ENCODE peak calls at places on chromosomes 12 and 14, in nine cellular contexts. H is lung; Q is adipocyte; E is CD4-positive, alpha-beta memory T cell; T is CD4-positive, alpha-beta T cell; S is heart left ventricle; J is A549; P is breast epithelium; N is MM.1S. U is an unnamed sample.

GRCh38 chr14:34554540-34555250 is 15.2 kb upstream of the EAPP start:
- DNase-seq in H (no peak), P (no peak), S (no peak), N (peak; percentile 14), Q (peak; percentile 12), J (peak; percentile 29), E (no peak), T (no peak), U (no peak)

GRCh38 chr14:97180304-97181200 is 383.4 kb downstream of the VRK1 start:
- DNase-seq in J (peak; percentile 75), N (no peak), H (no peak), Q (no peak), P (no peak), E (no peak), T (no peak), S (no peak), U (no peak)

GRCh38 chr12:68933564-68933893 is 558 bp upstream of the CPM start:
- DNase-seq in T (no peak), J (no peak), P (no peak), S (no peak), H (no peak), N (no peak), Q (no peak), E (no peak), U (no peak)

GRCh38 chr14:84792722-84793410 is 737.1 kb upstream of the FLRT2 start:
- DNase-seq in P (no peak), Q (no peak), S (no peak), E (no peak), H (no peak), J (no peak), T (no peak), N (no peak), U (no peak)

GRCh38 chr12:7075931-7076330 is 15.4 kb downstream of the C1S start:
- DNase-seq in J (no peak), Q (peak; percentile 83), T (no peak), E (no peak), P (no peak), H (no peak), N (no peak), S (no peak), U (no peak)

GRCh38 chr14:75340921-75341320 is 62.3 kb downstream of the FOS start:
- DNase-seq in P (peak; percentile 71), T (no peak), E (no peak), H (peak; percentile 72), Q (no peak), N (no peak), J (no peak), S (peak; percentile 95), U (no peak)

GRCh38 chr14:74551903-74552371 is 58.4 kb downstream of the ISCA2 start:
- DNase-seq in P (no peak), Q (no peak), S (peak; percentile 78), N (no peak), J (no peak), H (no peak), T (no peak), E (no peak), U (no peak)

GRCh38 chr12:124423683-124424515 is 129.0 kb downstream of the RFLNA start:
- DNase-seq in N (no peak), J (no peak), H (no peak), E (no peak), S (no peak), P (no peak), T (no peak), Q (peak; percentile 3), U (no peak)

GRCh38 chr12:113332688-113333087 is 2.2 kb downstream of the SLC8B1 start:
- DNase-seq in Q (no peak), E (no peak), J (no peak), S (no peak), T (no peak), N (no peak), H (no peak), P (no peak), U (no peak)

DNA sequence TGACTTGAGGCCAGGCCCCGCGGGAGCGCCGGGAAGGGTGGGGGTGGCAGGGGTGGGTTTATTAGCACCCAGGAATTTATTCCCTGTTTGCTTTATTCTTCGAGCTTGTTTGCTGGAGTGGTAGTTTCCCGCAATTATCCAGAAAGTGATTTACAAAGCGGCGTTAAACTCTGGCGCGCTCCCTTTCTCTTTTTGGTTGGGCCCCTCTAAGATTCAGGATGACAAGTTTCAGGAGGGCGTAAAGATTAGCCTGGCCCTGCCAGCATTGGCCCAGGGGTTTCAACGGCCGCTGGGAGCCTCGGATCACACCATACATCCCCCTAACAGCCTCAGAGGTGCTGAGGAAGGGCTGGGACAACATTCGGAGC is 444 bp upstream of the NKX2-8 start:
- DNase-seq in S (no peak), T (no peak), E (no peak), J (no peak), N (no peak), Q (no peak), H (no peak), P (no peak), U (no peak)
- H3K9me3 ChIP-seq in S (no peaks in the 10 kb centered on the region), T (no peaks in the 10 kb centered on the region), E (no peaks in the 10 kb centered on the region), J (no peaks in the 10 kb centered on the region), N (no peaks in the 10 kb centered on the region), Q (no peaks in the 10 kb centered on the region), H (no peaks in the 10 kb centered on the region), P (no peaks in the 10 kb centered on the region), U (no peaks in the 10 kb centered on the region)

GRCh38 chr12:130559806-130560205 is 156.3 kb downstream of the RIMBP2 start:
- DNase-seq in J (no peak), P (no peak), Q (no peak), S (no peak), T (no peak), N (no peak), H (no peak), E (no peak), U (no peak)
- H3K9me3 ChIP-seq in J (no peaks in the 10 kb centered on the region), P (peaks cover 12% of the 10 kb centered on the region), Q (no peaks in the 10 kb centered on the region), S (peaks cover 6% of the 10 kb centered on the region), T (no peaks in the 10 kb centered on the region), N (no peaks in the 10 kb centered on the region), H (no peaks in the 10 kb centered on the region), E (no peaks in the 10 kb centered on the region), U (no peaks in the 10 kb centered on the region)

GRCh38 chr14:24189059-24189375 is 401 bp upstream of the IPO4 start:
- DNase-seq in Q (no peak), E (no peak), N (no peak), H (no peak), P (no peak), S (no peak), T (no peak), J (no peak), U (no peak)

GRCh38 chr14:24187538-24187915 is 1.1 kb downstream of the IPO4 start:
- DNase-seq in E (no peak), S (no peak), P (no peak), N (no peak), T (no peak), Q (no peak), H (no peak), J (no peak), U (no peak)

GRCh38 chr14:24186831-24187537 is 1.6 kb downstream of the IPO4 start:
- DNase-seq in N (no peak), E (no peak), J (no peak), H (no peak), P (no peak), T (no peak), Q (no peak), S (no peak), U (no peak)

GRCh38 chr14:24189460-24189859 is 844 bp upstream of the IPO4 start:
- DNase-seq in N (no peak), T (no peak), H (no peak), E (no peak), S (no peak), J (no peak), Q (no peak), P (no peak), U (no peak)

GRCh38 chr14:24188251-24189058 is at the start of gene IPO4:
- DNase-seq in T (peak; percentile 90), N (peak; percentile 91), J (peak; percentile 99), P (peak; percentile 95), Q (peak; percentile 99), S (peak; percentile 96), E (peak; percentile 92), H (peak; percentile 96), U (peak; percentile 92)
- H3K9me3 ChIP-seq in T (no peaks in the 10 kb centered on the region), N (no peaks in the 10 kb centered on the region), J (no peaks in the 10 kb centered on the region), P (no peaks in the 10 kb centered on the region), Q (no peaks in the 10 kb centered on the region), S (no peaks in the 10 kb centered on the region), E (no peaks in the 10 kb centered on the region), H (no peaks in the 10 kb centered on the region), U (no peaks in the 10 kb centered on the region)

GRCh38 chr12:751828-752672 is at the start of gene WNK1:
- DNase-seq in Q (peak; percentile 100), T (peak; percentile 96), P (peak; percentile 98), N (peak; percentile 99), H (peak; percentile 97), E (peak; percentile 96), J (peak; percentile 99), S (peak; percentile 98), U (peak; percentile 97)

GRCh38 chr12:753401-754237 is 1.2 kb downstream of the WNK1 start:
- DNase-seq in N (peak; percentile 52), S (peak; percentile 61), T (peak; percentile 16), Q (peak; percentile 51), H (peak; percentile 54), E (peak; percentile 48), P (peak; percentile 30), J (no peak), U (peak; percentile 25)

GRCh38 chr12:754871-755562 is 2.6 kb downstream of the WNK1 start:
- DNase-seq in N (peak; percentile 64), H (no peak), T (no peak), S (no peak), P (no peak), J (peak; percentile 84), E (peak; percentile 62), Q (peak; percentile 87), U (no peak)

GRCh38 chr12:752673-753400 is 458 bp downstream of the WNK1 start:
- DNase-seq in Q (peak; percentile 81), N (peak; percentile 60), H (peak; percentile 54), E (peak; percentile 65), P (peak; percentile 38), J (no peak), S (peak; percentile 75), T (no peak), U (peak; percentile 42)

DNA sequence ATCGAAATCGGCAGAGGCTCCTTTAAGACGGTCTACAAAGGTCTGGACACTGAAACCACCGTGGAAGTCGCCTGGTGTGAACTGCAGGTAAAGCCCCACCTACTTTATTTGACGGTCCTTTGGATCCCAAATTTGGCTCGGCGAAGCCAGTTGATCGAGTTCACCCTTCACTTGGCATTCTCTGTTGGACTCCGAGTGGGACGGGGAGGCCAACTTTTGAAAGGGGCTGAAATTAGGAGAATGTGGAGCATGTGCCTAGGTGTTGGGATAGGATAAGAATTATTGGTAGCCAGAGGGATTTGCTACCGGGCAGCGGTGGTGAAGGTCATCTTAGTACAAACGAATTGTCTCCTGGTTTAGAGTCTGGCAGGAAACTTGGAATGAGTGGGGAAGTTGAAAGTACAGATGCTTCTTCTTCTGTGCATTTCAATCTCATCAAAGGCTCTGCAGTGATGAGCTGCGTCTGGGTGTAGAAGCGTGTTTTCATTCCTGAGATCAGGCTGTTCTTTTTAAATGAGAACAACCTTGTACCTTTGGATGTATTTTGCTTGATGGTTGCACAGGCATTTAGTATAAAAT is 1.9 kb downstream of the WNK1 start:
- DNase-seq in H (no peak), T (no peak), E (no peak), P (peak; percentile 27), Q (peak; percentile 43), J (no peak), N (no peak), S (peak; percentile 36), U (no peak)
- H3K9me3 ChIP-seq in H (no peaks in the 10 kb centered on the region), T (no peaks in the 10 kb centered on the region), E (no peaks in the 10 kb centered on the region), P (no peaks in the 10 kb centered on the region), Q (no peaks in the 10 kb centered on the region), J (no peaks in the 10 kb centered on the region), N (no peaks in the 10 kb centered on the region), S (no peaks in the 10 kb centered on the region), U (no peaks in the 10 kb centered on the region)